ENCODE peak calls at places on chromosomes 13 and 19, in five cellular contexts. Q, N, X, T and V are unnamed samples.

GRCh38 chr13:42671502-42671901 is 97.5 kb downstream of the TNFSF11 start:
- DNase-seq in T (no peak), X (no peak), N (no peak), Q (no peak), V (no peak)

GRCh38 chr13:35833571-35834305 is 297.4 kb downstream of the DCLK1 start:
- DNase-seq in Q (no peak), N (no peak), T (no peak), X (no peak), V (no peak)

GRCh38 chr19:13993554-13994308 is 12.4 kb downstream of the RFX1 start:
- DNase-seq in T (no peak), N (no peak), Q (no peak), X (no peak), V (no peak)

GRCh38 chr13:50783066-50783465 is 60.4 kb downstream of the DLEU7 start:
- DNase-seq in T (no peak), X (no peak), Q (no peak), N (no peak), V (no peak)

GRCh38 chr19:15323496-15324235 is 8.7 kb downstream of the BRD4 start:
- DNase-seq in Q (peak; percentile 73), T (peak; percentile 76), N (no peak), X (peak; percentile 46), V (peak; percentile 56)

GRCh38 chr13:102286326-102286725 is 115.5 kb downstream of the FGF14 start:
- DNase-seq in N (no peak), T (no peak), Q (peak; percentile 97), X (peak; percentile 76), V (no peak)

GRCh38 chr13:114123876-114124275 is 8.5 kb downstream of the RASA3 start:
- DNase-seq in Q (no peak), X (no peak), T (no peak), N (peak; percentile 18), V (no peak)

GRCh38 chr19:3304871-3305423 is 61.4 kb upstream of the NFIC start:
- DNase-seq in N (peak; percentile 75), T (peak; percentile 87), X (peak; percentile 77), Q (peak; percentile 76), V (peak; percentile 61)

GRCh38 chr13:97496511-97496910 is 62.5 kb downstream of the RAP2A start:
- DNase-seq in N (no peak), Q (no peak), X (no peak), T (no peak), V (no peak)

GRCh38 chr19:34481861-34482379 is 362 bp downstream of the WTIP start:
- DNase-seq in X (peak; percentile 56), T (peak; percentile 52), N (no peak), Q (peak; percentile 47), V (no peak)

GRCh38 chr13:40624338-40624737 is 42.1 kb downstream of the FOXO1 start:
- DNase-seq in T (no peak), X (peak; percentile 46), N (no peak), Q (peak; percentile 29), V (no peak)

GRCh38 chr19:45820413-45821102 is 5.5 kb upstream of the RSPH6A start:
- DNase-seq in T (no peak), Q (no peak), N (no peak), X (no peak), V (no peak)

GRCh38 chr13:91144054-91144453 is 203.4 kb upstream of the MIR17HG start:
- DNase-seq in T (no peak), Q (no peak), X (no peak), N (no peak), V (no peak)

GRCh38 chr13:24671367-24672117 is 8.7 kb upstream of the ATP12A start:
- DNase-seq in Q (peak; percentile 84), N (no peak), X (peak; percentile 85), T (no peak), V (peak; percentile 30)

GRCh38 chr19:45901432-45901903 is 945 bp downstream of the MYPOP start:
- DNase-seq in N (peak; percentile 43), T (no peak), X (peak; percentile 51), Q (peak; percentile 39), V (peak; percentile 60)

GRCh38 chr13:57123660-57124059 is 17.1 kb upstream of the PRR20A start:
- DNase-seq in T (no peak), Q (peak; percentile 0), N (no peak), X (no peak), V (peak; percentile 33)

GRCh38 chr13:112961457-112962369 is 7.3 kb upstream of the MCF2L start:
- DNase-seq in Q (no peak), T (peak; percentile 33), X (no peak), N (no peak), V (peak; percentile 11)

GRCh38 chr13:73622375-73622774 is 511.8 kb downstream of the KLF12 start:
- DNase-seq in N (no peak), Q (no peak), X (no peak), T (no peak), V (no peak)

GRCh38 chr13:95050800-95051620 is 250.2 kb downstream of the ABCC4 start:
- DNase-seq in Q (no peak), T (no peak), X (no peak), N (no peak), V (no peak)

GRCh38 chr19:39823693-39824092 is 10.3 kb downstream of the DYRK1B start:
- DNase-seq in N (no peak), X (peak; percentile 2), Q (no peak), T (no peak), V (no peak)

GRCh38 chr19:54254195-54254906 is 2.7 kb downstream of the LILRB5 start:
- DNase-seq in N (no peak), T (no peak), X (no peak), Q (no peak), V (no peak)

GRCh38 chr13:73039201-73040108 is 19.4 kb upstream of the KLF5 start:
- DNase-seq in T (no peak), N (no peak), Q (no peak), X (no peak), V (no peak)

GRCh38 chr19:14473915-14474578 is 1.1 kb downstream of the PTGER1 start:
- DNase-seq in N (no peak), X (no peak), T (no peak), Q (no peak), V (no peak)

GRCh38 chr13:110246530-110246929 is 60.4 kb downstream of the COL4A1 start:
- DNase-seq in Q (no peak), T (no peak), X (no peak), N (no peak), V (no peak)

GRCh38 chr19:32651729-32652140 is 23.2 kb downstream of the ANKRD27 start:
- DNase-seq in T (no peak), Q (no peak), X (no peak), N (no peak), V (no peak)

GRCh38 chr13:22161871-22162270 is 491.0 kb downstream of the FGF9 start:
- DNase-seq in T (no peak), Q (no peak), N (no peak), X (no peak), V (no peak)

GRCh38 chr19:38003427-38004099 is 96.6 kb downstream of the SIPA1L3 start:
- DNase-seq in T (peak; percentile 80), N (no peak), X (peak; percentile 81), Q (peak; percentile 97), V (no peak)

GRCh38 chr13:110308377-110309158 is 1.5 kb downstream of the COL4A2 start:
- DNase-seq in X (no peak), Q (peak; percentile 80), N (no peak), T (no peak), V (no peak)

GRCh38 chr19:53536223-53536543 is 1.8 kb upstream of the ZNF331 start:
- DNase-seq in X (no peak), N (no peak), Q (no peak), T (no peak), V (no peak)

GRCh38 chr19:57566396-57567256 is 7.0 kb upstream of the ZNF550 start:
- DNase-seq in Q (peak; percentile 56), T (no peak), N (no peak), X (peak; percentile 38), V (no peak)

GRCh38 chr19:50501186-50501567 is 9.8 kb downstream of the JOSD2 start:
- DNase-seq in T (peak; percentile 56), N (no peak), X (no peak), Q (no peak), V (no peak)

GRCh38 chr13:87677043-87677333 is 5.8 kb downstream of the SLITRK5 start:
- DNase-seq in N (no peak), X (no peak), Q (no peak), T (no peak), V (no peak)

GRCh38 chr13:53151692-53152421 is 123.2 kb downstream of the OLFM4 start:
- DNase-seq in N (peak; percentile 20), Q (peak; percentile 11), T (no peak), X (no peak), V (no peak)

GRCh38 chr13:86051134-86052103 is 252.2 kb upstream of the SLITRK6 start:
- DNase-seq in T (no peak), N (no peak), X (no peak), Q (no peak), V (no peak)

GRCh38 chr13:74361274-74361673 is 227.1 kb upstream of the KLF12 start:
- DNase-seq in X (no peak), Q (no peak), T (no peak), N (no peak), V (no peak)

GRCh38 chr19:45710731-45711130 is 18.3 kb downstream of the QPCTL start:
- DNase-seq in N (no peak), Q (no peak), T (no peak), X (no peak), V (no peak)

DNA sequence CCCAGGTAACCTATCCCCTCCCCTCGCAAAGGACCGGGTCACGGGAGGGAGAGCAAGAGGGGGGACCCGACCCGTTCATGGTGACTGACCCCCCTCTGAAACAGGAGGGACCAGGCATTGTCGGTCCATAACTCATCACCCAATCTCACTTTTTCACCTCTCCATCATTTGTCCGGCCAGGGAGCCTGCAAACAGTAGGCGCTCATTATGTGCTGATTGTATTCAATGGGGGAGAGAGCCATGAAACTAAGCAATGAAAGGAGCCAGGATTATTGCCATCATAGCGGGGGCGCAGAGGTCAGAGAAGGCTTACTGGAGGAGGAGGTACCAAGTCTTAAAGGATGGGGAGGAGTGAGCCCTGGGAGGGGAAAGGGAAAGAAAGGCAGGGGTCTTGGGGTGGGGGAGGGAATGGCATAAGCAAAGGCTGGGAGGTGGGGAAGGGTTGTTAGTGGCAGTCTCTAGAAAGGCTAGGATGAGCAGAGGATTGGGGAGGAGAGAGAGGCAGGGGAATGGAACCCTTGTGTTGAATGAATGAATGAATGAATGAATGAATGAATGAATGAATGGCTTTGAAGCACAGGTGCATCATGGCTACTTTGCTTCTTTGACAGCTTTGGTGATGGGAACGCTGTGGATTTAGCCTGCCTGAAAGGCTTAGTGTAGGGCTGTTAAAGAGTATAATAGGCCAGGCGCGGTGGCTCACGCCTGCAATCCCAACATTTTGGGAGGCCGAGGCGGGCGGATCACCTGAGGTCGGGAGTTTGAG is 1.4 kb downstream of the SHFL start:
- DNase-seq in Q (no peak), N (no peak), T (peak; percentile 19), X (no peak), V (no peak)
- H3K4me3 ChIP-seq in Q (peak overlapping the region; percentile 97), N (peak overlapping the region; percentile 99), T (peak overlapping the region; percentile 79), X (peak overlapping the region; percentile 92), V (peak overlapping the region; percentile 99)

GRCh38 chr13:37138169-37138568 is 32.7 kb upstream of the CSNK1A1L start:
- DNase-seq in X (no peak), N (no peak), Q (peak; percentile 67), T (no peak), V (no peak)
- TF ChIP-seq CTCF in X (peak; percentile 22), N (no peak), Q (peak; percentile 32), T (no peak), V (no peak)

GRCh38 chr13:48155850-48156249 is 60.9 kb upstream of the MED4 start:
- DNase-seq in N (peak; percentile 62), X (peak; percentile 61), Q (peak; percentile 82), T (no peak), V (no peak)
- H3K4me3 ChIP-seq in N (peak overlapping the region; percentile 37), X (no peak overlapping the region), Q (no peak overlapping the region), T (no peak overlapping the region), V (no peak overlapping the region)

GRCh38 chr13:84648069-84648640 is 765.9 kb upstream of the SLITRK1 start:
- DNase-seq in N (no peak), T (no peak), Q (peak; percentile 22), X (peak; percentile 37), V (no peak)
- TF ChIP-seq CTCF in N (no peak), T (no peak), Q (peak; percentile 2), X (no peak), V (no peak)